ENCODE peak calls at places on chromosomes 7 and 10, in four cellular contexts. One of them, this sample, is unnamed.

GRCh38 chr7:140127360-140128127 is 49.2 kb downstream of the KDM7A start:
- DNase-seq in left lobe of liver: no peak
- DNase-seq in ELR: no peak
- DNase-seq in cerebellar cortex: no peak
- DNase-seq in this sample: no peak

GRCh38 chr7:12584940-12585339 is 14.4 kb downstream of the SCIN start:
- DNase-seq in left lobe of liver: no peak
- DNase-seq in ELR: no peak
- DNase-seq in cerebellar cortex: no peak
- DNase-seq in this sample: no peak

GRCh38 chr7:65438593-65438992 is 64.9 kb downstream of the ZNF92 start:
- DNase-seq in left lobe of liver: no peak
- DNase-seq in ELR: peak
- DNase-seq in cerebellar cortex: no peak
- DNase-seq in this sample: peak

GRCh38 chr10:2278391-2278790 is 541.1 kb upstream of the ADARB2 start:
- DNase-seq in left lobe of liver: no peak
- DNase-seq in ELR: no peak
- DNase-seq in cerebellar cortex: no peak
- DNase-seq in this sample: no peak

GRCh38 chr7:32023353-32023752 is 46.9 kb downstream of the PDE1C start:
- DNase-seq in left lobe of liver: no peak
- DNase-seq in ELR: no peak
- DNase-seq in cerebellar cortex: no peak
- DNase-seq in this sample: no peak

GRCh38 chr10:69237528-69238159 is 17.5 kb downstream of the HKDC1 start:
- DNase-seq in left lobe of liver: peak
- DNase-seq in ELR: peak
- DNase-seq in cerebellar cortex: peak
- DNase-seq in this sample: peak

GRCh38 chr10:110918269-110918632 is 729 bp downstream of the BBIP1 start:
- DNase-seq in left lobe of liver: no peak
- DNase-seq in ELR: peak
- DNase-seq in cerebellar cortex: peak
- DNase-seq in this sample: peak

GRCh38 chr10:107546239-107546638 is 381.7 kb upstream of the SORCS1 start:
- DNase-seq in left lobe of liver: no peak
- DNase-seq in ELR: peak
- DNase-seq in cerebellar cortex: no peak
- DNase-seq in this sample: peak